ENCODE peak calls at places on chromosomes 6 and 20, in eight cellular contexts. O is CD4-positive, alpha-beta T cell; M is T-helper 9 cell; G is T-helper 1 cell; Z is NCI-H345; C is stimulated activated CD4-positive, alpha-beta T cell treated with anti-CD3 and anti-CD28 coated beads, Interleukin-12 subunit alpha, Interleukin-12 subunit beta, amount 100 ng/mL, for 48 hours; X is GM20000; D is EL. K is an unnamed sample.

GRCh38 chr6:108168501-108168979 is 2.7 kb downstream of the NR2E1 start:
- DNase-seq in Z (no peak), O (no peak), X (peak; percentile 72), G (no peak), D (no peak), C (no peak), M (no peak), K (no peak)

GRCh38 chr6:158290659-158291058 is 21.6 kb upstream of the TULP4 start:
- DNase-seq in C (peak; percentile 35), O (peak; percentile 38), M (peak; percentile 17), X (peak; percentile 59), D (no peak), Z (no peak), G (no peak), K (no peak)

GRCh38 chr6:40359808-40360207 is 227.4 kb downstream of the LRFN2 start:
- DNase-seq in X (no peak), C (no peak), M (no peak), G (no peak), D (no peak), O (no peak), Z (peak; percentile 56), K (peak; percentile 32)

GRCh38 chr6:123569575-123569974 is 67.2 kb downstream of the TRDN start:
- DNase-seq in O (no peak), G (no peak), X (no peak), D (no peak), M (no peak), Z (no peak), C (no peak), K (no peak)

GRCh38 chr6:125528614-125529013 is 220.8 kb upstream of the HEY2 start:
- DNase-seq in Z (no peak), X (no peak), G (no peak), C (no peak), D (no peak), O (no peak), M (no peak), K (no peak)

GRCh38 chr6:95413789-95414188 is 163.5 kb upstream of the MANEA start:
- DNase-seq in X (no peak), C (no peak), Z (no peak), D (no peak), G (no peak), M (no peak), O (no peak), K (no peak)

GRCh38 chr20:57048027-57048869 is 218.2 kb downstream of the BMP7 start:
- DNase-seq in G (no peak), C (peak; percentile 9), M (no peak), O (no peak), D (peak; percentile 69), Z (peak; percentile 36), X (peak; percentile 61), K (no peak)

GRCh38 chr6:158661156-158661555 is 11.3 kb downstream of the SYTL3 start:
- DNase-seq in D (no peak), X (no peak), G (no peak), M (no peak), C (no peak), Z (peak; percentile 54), O (no peak), K (no peak)

GRCh38 chr6:2196079-2196679 is 49.2 kb downstream of the GMDS start:
- DNase-seq in G (no peak), Z (peak; percentile 7), M (no peak), X (peak; percentile 64), C (peak; percentile 51), D (peak; percentile 52), O (peak; percentile 10), K (peak; percentile 56)

GRCh38 chr20:12829121-12829520 is 179.7 kb upstream of the SPTLC3 start:
- DNase-seq in C (no peak), M (no peak), Z (no peak), G (no peak), O (no peak), D (no peak), X (no peak), K (peak; percentile 58)

GRCh38 chr6:16635810-16636602 is 125.3 kb downstream of the ATXN1 start:
- DNase-seq in M (no peak), G (no peak), D (peak; percentile 81), X (peak; percentile 25), O (no peak), C (no peak), Z (no peak), K (no peak)

GRCh38 chr20:14525439-14525838 is 188.0 kb upstream of the FLRT3 start:
- DNase-seq in D (no peak), M (no peak), G (no peak), X (no peak), C (no peak), Z (no peak), O (no peak), K (peak; percentile 86)

GRCh38 chr20:63750807-63751470 is 11.4 kb downstream of the SLC2A4RG start:
- DNase-seq in Z (no peak), O (peak; percentile 57), D (no peak), X (no peak), G (no peak), M (peak; percentile 45), C (peak; percentile 52), K (no peak)

GRCh38 chr20:13649548-13649947 is 10.8 kb upstream of the TASP1 start:
- DNase-seq in M (no peak), D (peak; percentile 27), G (no peak), C (no peak), O (no peak), X (no peak), Z (no peak), K (no peak)

GRCh38 chr20:1838479-1839279 is 56.5 kb upstream of the SIRPA start:
- DNase-seq in Z (no peak), G (no peak), X (no peak), D (no peak), M (no peak), O (no peak), C (no peak), K (peak; percentile 60)

GRCh38 chr6:157656437-157657005 is 166.5 kb upstream of the SNX9 start:
- DNase-seq in O (no peak), G (no peak), C (no peak), D (peak; percentile 71), X (no peak), Z (no peak), M (no peak), K (no peak)

GRCh38 chr20:46694484-46694883 is 5.2 kb upstream of the TP53RK start:
- DNase-seq in Z (no peak), C (no peak), G (no peak), X (no peak), O (no peak), D (peak; percentile 26), M (no peak), K (peak; percentile 23)

GRCh38 chr6:165800337-165800736 is 137.3 kb upstream of the PDE10A start:
- DNase-seq in C (no peak), Z (no peak), M (no peak), O (no peak), X (no peak), G (no peak), D (no peak), K (no peak)

GRCh38 chr6:166707045-166707444 is 80.0 kb upstream of the RPS6KA2 start:
- DNase-seq in G (no peak), D (peak; percentile 28), X (peak; percentile 50), M (no peak), Z (peak; percentile 32), O (no peak), C (peak; percentile 16), K (peak; percentile 42)

GRCh38 chr6:131060311-131060710 is 2.7 kb downstream of the EPB41L2 start:
- DNase-seq in X (no peak), G (no peak), M (no peak), D (peak; percentile 41), C (no peak), Z (no peak), O (no peak), K (peak; percentile 8)

GRCh38 chr6:26284537-26285142 is 80.4 kb upstream of the BTN3A2 start:
- DNase-seq in X (peak; percentile 6), C (peak; percentile 30), O (peak; percentile 42), Z (no peak), G (no peak), M (no peak), D (peak; percentile 73), K (peak; percentile 55)

GRCh38 chr20:561437-562231 is 18.0 kb upstream of the CSNK2A1 start:
- DNase-seq in C (peak; percentile 56), G (no peak), X (peak; percentile 78), Z (peak; percentile 73), M (peak; percentile 4), D (peak; percentile 69), O (no peak), K (peak; percentile 83)

GRCh38 chr6:37074053-37074827 is 68.8 kb downstream of the FGD2 start:
- DNase-seq in X (no peak), C (no peak), M (no peak), O (no peak), Z (no peak), D (no peak), G (no peak), K (no peak)

GRCh38 chr20:36887779-36888133 is 11.8 kb downstream of the TLDC2 start:
- DNase-seq in O (no peak), Z (no peak), D (peak; percentile 60), C (no peak), X (no peak), G (no peak), M (no peak), K (no peak)

GRCh38 chr6:90676516-90676915 is 89.6 kb upstream of the MAP3K7 start:
- DNase-seq in G (no peak), Z (no peak), X (no peak), M (no peak), C (no peak), O (no peak), D (no peak), K (peak; percentile 13)

GRCh38 chr6:169702640-169703246 is 817 bp downstream of the C6orf120 start:
- DNase-seq in G (no peak), O (peak; percentile 32), X (peak; percentile 46), Z (peak; percentile 47), C (no peak), D (no peak), M (peak; percentile 24), K (no peak)

GRCh38 chr6:124962617-124963415 is 579 bp downstream of the RNF217 start:
- DNase-seq in G (no peak), D (peak; percentile 51), C (no peak), Z (peak; percentile 58), X (peak; percentile 28), M (no peak), O (no peak), K (peak; percentile 54)

GRCh38 chr6:4459032-4459431 is 317.2 kb upstream of the CDYL start:
- DNase-seq in M (no peak), D (peak; percentile 82), G (no peak), X (no peak), O (no peak), C (no peak), Z (no peak), K (no peak)

GRCh38 chr6:28710466-28711191 is 184.9 kb downstream of the GPX5 start:
- DNase-seq in C (peak; percentile 38), M (no peak), G (no peak), O (no peak), X (no peak), D (peak; percentile 78), Z (no peak), K (no peak)

GRCh38 chr6:160276126-160276525 is 17.5 kb upstream of the SLC22A2 start:
- DNase-seq in D (no peak), G (no peak), C (no peak), M (no peak), O (no peak), Z (no peak), X (no peak), K (no peak)

GRCh38 chr6:10759312-10759839 is 11.8 kb downstream of the TMEM14B start:
- DNase-seq in G (no peak), D (peak; percentile 98), X (peak; percentile 18), Z (no peak), C (no peak), M (no peak), O (no peak), K (peak; percentile 55)

GRCh38 chr20:43534791-43535350 is 24.0 kb upstream of the SGK2 start:
- DNase-seq in G (no peak), X (no peak), M (no peak), D (no peak), O (no peak), C (no peak), Z (no peak), K (no peak)

GRCh38 chr6:147310511-147310910 is 106.3 kb downstream of the STXBP5 start:
- DNase-seq in D (no peak), M (no peak), G (no peak), C (no peak), O (no peak), X (no peak), Z (no peak), K (no peak)

GRCh38 chr20:990293-990959 is 11.7 kb downstream of the RSPO4 start:
- DNase-seq in D (no peak), O (no peak), C (no peak), M (no peak), Z (no peak), X (no peak), G (no peak), K (no peak)

K was measured in G401.